ENCODE peak calls at places on chromosomes 11 and 22, in eight cellular contexts. Q is choroid plexus epithelial cell, K is adrenal gland, G is aorta, O is PC-3, E is lower leg skin, J is cardiac fibroblast, Y is dorsolateral prefrontal cortex. R is an unnamed sample.

GRCh38 chr11:118679483-118679882 is at the start of gene TREH:
- DNase-seq in Q (no peak), G (peak; percentile 48), K (no peak), Y (no peak), O (no peak), J (no peak), E (no peak), R (no peak)

GRCh38 chr11:1513326-1514296 is 27.0 kb upstream of the MOB2 start:
- DNase-seq in Y (no peak), Q (no peak), O (no peak), E (no peak), K (no peak), G (peak; percentile 58), J (no peak), R (no peak)

GRCh38 chr11:112963368-112963955 is 2.2 kb downstream of the NCAM1 start:
- DNase-seq in E (no peak), J (no peak), Y (peak; percentile 29), O (no peak), Q (no peak), G (no peak), K (no peak), R (no peak)

GRCh38 chr22:34010259-34010658 is 90.0 kb upstream of the LARGE1 start:
- DNase-seq in E (no peak), J (no peak), Q (no peak), O (no peak), K (no peak), Y (no peak), G (no peak), R (no peak)

GRCh38 chr11:61516675-61517516 is 8.3 kb downstream of the LRRC10B start:
- DNase-seq in Y (no peak), G (peak; percentile 84), J (peak; percentile 33), K (no peak), Q (peak; percentile 34), O (peak; percentile 43), E (no peak), R (peak; percentile 14)

GRCh38 chr11:76394411-76394810 is 13.3 kb downstream of the GVQW3 start:
- DNase-seq in K (no peak), O (no peak), J (no peak), E (no peak), G (no peak), Q (no peak), Y (no peak), R (no peak)

GRCh38 chr11:72075756-72076155 is 4.6 kb downstream of the NUMA1 start:
- DNase-seq in K (no peak), G (no peak), Q (no peak), E (no peak), Y (no peak), O (no peak), J (no peak), R (no peak)

GRCh38 chr11:100827934-100828661 is 141.0 kb downstream of the ARHGAP42 start:
- DNase-seq in G (no peak), K (no peak), J (peak; percentile 68), E (no peak), O (peak; percentile 97), Y (no peak), Q (peak; percentile 77), R (peak; percentile 66)

GRCh38 chr11:2825261-2825885 is 60.2 kb downstream of the CDKN1C start:
- DNase-seq in G (peak; percentile 93), E (peak; percentile 79), K (peak; percentile 65), O (peak; percentile 42), J (peak; percentile 53), Q (peak; percentile 79), Y (no peak), R (peak; percentile 69)

GRCh38 chr11:97463891-97464290 is 1074.1 kb downstream of the JRKL start:
- DNase-seq in K (no peak), Q (no peak), J (no peak), Y (no peak), O (no peak), G (no peak), E (no peak), R (no peak)

GRCh38 chr11:126327280-126328000 is 23.6 kb downstream of the DCPS start:
- DNase-seq in K (no peak), Y (no peak), G (peak; percentile 36), O (no peak), J (no peak), Q (no peak), E (no peak), R (no peak)

GRCh38 chr11:6612816-6613136 is 760 bp upstream of the TAF10 start:
- DNase-seq in K (no peak), E (no peak), O (no peak), J (no peak), G (peak; percentile 70), Y (no peak), Q (no peak), R (no peak)

GRCh38 chr22:46105494-46106278 is 44.6 kb upstream of the PPARA start:
- DNase-seq in K (no peak), Y (no peak), Q (peak; percentile 66), G (no peak), O (no peak), E (no peak), J (peak; percentile 63), R (peak; percentile 46)

GRCh38 chr11:34151916-34152845 is 46.8 kb downstream of the NAT10 start:
- DNase-seq in E (no peak), Q (no peak), J (no peak), G (no peak), Y (no peak), O (no peak), K (no peak), R (no peak)

GRCh38 chr11:44979536-44980399 is 29.1 kb upstream of the TP53I11 start:
- DNase-seq in E (no peak), K (no peak), G (peak; percentile 46), Q (no peak), O (peak; percentile 92), Y (no peak), J (peak; percentile 62), R (peak; percentile 46)

GRCh38 chr11:120952503-120953229 is 71.2 kb upstream of the TBCEL start:
- DNase-seq in O (peak; percentile 94), G (peak; percentile 89), J (peak; percentile 70), Q (peak; percentile 83), E (peak; percentile 57), Y (peak; percentile 72), K (peak; percentile 81), R (peak; percentile 77)

GRCh38 chr22:41226728-41227655 is 13.7 kb downstream of the CHADL start:
- DNase-seq in J (no peak), E (no peak), O (no peak), G (no peak), Q (no peak), Y (no peak), K (peak; percentile 52), R (no peak)

GRCh38 chr11:35968386-35969088 is 24.7 kb downstream of the LDLRAD3 start:
- DNase-seq in Y (no peak), E (no peak), J (no peak), O (no peak), K (no peak), G (no peak), Q (peak; percentile 40), R (no peak)

GRCh38 chr22:44143596-44143995 is 37.1 kb upstream of the PARVG start:
- DNase-seq in J (no peak), E (no peak), K (no peak), G (no peak), Y (no peak), O (no peak), Q (no peak), R (no peak)

GRCh38 chr22:25368271-25368670 is 148.8 kb downstream of the CRYBB2 start:
- DNase-seq in Y (no peak), K (peak; percentile 62), G (no peak), J (peak; percentile 63), Q (peak; percentile 58), O (peak; percentile 61), E (peak; percentile 24), R (peak; percentile 71)

GRCh38 chr11:20159680-20160381 is 444 bp downstream of the DBX1 start:
- DNase-seq in O (no peak), J (no peak), Y (no peak), K (no peak), G (no peak), Q (no peak), E (no peak), R (no peak)

GRCh38 chr11:44638032-44638431 is 72.6 kb downstream of the CD82 start:
- DNase-seq in Q (no peak), E (peak; percentile 12), G (peak; percentile 57), K (no peak), O (no peak), J (no peak), Y (peak; percentile 24), R (no peak)

GRCh38 chr11:12285106-12285505 is 92.3 kb upstream of the PARVA start:
- DNase-seq in Y (no peak), J (peak; percentile 96), Q (peak; percentile 82), K (no peak), E (peak; percentile 9), O (peak; percentile 88), G (no peak), R (peak; percentile 88)

GRCh38 chr11:71301046-71301857 is 48.9 kb upstream of the SHANK2 start:
- DNase-seq in E (peak; percentile 9), J (no peak), Y (no peak), G (no peak), O (no peak), K (no peak), Q (no peak), R (no peak)

DNA sequence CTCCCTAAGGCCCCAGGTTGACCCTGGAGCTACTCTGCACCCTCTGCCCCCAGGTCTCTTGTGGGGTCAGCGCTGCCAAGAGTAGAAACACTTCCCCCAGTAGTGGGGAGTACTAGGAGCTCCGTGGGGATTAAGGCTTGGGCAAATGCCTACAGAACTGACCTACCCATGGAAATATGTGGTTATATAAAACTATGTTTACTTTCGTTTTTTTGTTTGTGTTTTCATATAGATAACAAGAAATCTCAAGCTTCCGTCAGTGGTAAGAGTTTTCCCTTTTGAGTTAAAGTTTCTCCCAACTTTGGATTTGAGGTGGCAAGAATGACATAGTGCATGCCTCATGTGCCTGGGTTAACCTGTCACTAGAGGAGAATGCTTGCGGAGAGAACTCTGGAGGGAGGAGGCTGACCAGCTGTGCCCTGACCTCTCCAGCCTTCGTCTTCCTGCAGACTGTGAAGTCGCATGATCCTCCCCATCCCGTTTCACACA is 45.5 kb downstream of the MED15 start:
- DNase-seq in K (no peak), J (peak; percentile 78), O (no peak), E (no peak), G (peak; percentile 61), Y (no peak), Q (peak; percentile 89), R (peak; percentile 47)
- H3K4me3 ChIP-seq in K (no peak overlapping the region), J (no peak overlapping the region), O (no peak overlapping the region), E (no peak overlapping the region), G (no peak overlapping the region), Y (no peak overlapping the region), Q (no peak overlapping the region), R (no peak overlapping the region)

GRCh38 chr11:115316682-115317081 is 187.5 kb downstream of the CADM1 start:
- DNase-seq in O (no peak), J (no peak), E (no peak), K (no peak), G (no peak), Y (no peak), Q (no peak), R (no peak)
- H3K4me3 ChIP-seq in O (no peak overlapping the region), J (no peak overlapping the region), E (no peak overlapping the region), K (no peak overlapping the region), G (no peak overlapping the region), Y (no peak overlapping the region), Q (no peak overlapping the region), R (no peak overlapping the region)

GRCh38 chr22:42344391-42344861 is 74.0 kb upstream of the TCF20 start:
- DNase-seq in J (no peak), G (peak; percentile 89), O (no peak), Q (peak; percentile 68), K (no peak), E (no peak), Y (peak; percentile 90), R (no peak)
- H3K4me3 ChIP-seq in J (no peak overlapping the region), G (peak overlapping the region; percentile 44), O (peak overlapping the region; percentile 38), Q (peak overlapping the region; percentile 22), K (no peak overlapping the region), E (no peak overlapping the region), Y (peak overlapping the region; percentile 41), R (no peak overlapping the region)

GRCh38 chr11:64872790-64873488 is 5.5 kb downstream of the EHD1 start:
- DNase-seq in Q (no peak), Y (no peak), E (no peak), J (no peak), O (no peak), K (no peak), G (no peak), R (no peak)
- H3K4me3 ChIP-seq in Q (no peak overlapping the region), Y (no peak overlapping the region), E (no peak overlapping the region), J (no peak overlapping the region), O (no peak overlapping the region), K (no peak overlapping the region), G (no peak overlapping the region), R (no peak overlapping the region)